ENCODE peak calls at places on chromosomes 6 and 20, in five cellular contexts. I is colonic mucosa; J is effector CD4-positive, alpha-beta T cell; V is kidney tubule cell; A is foreskin fibroblast. T is an unnamed sample.

GRCh38 chr6:117165921-117166499 is 99.3 kb upstream of the VGLL2 start:
- DNase-seq in I (no peak), J (no peak), A (no peak), V (peak), T (no peak)

GRCh38 chr6:90295854-90296345 is 743 bp downstream of the BACH2 start:
- DNase-seq in I (peak), J (peak), V (peak), A (peak), T (peak)

GRCh38 chr6:87628881-87629280 is 38.9 kb downstream of the ORC3 start:
- DNase-seq in V (no peak), I (no peak), J (no peak), A (peak), T (no peak)

GRCh38 chr20:46406986-46407670 is 713 bp upstream of the ELMO2 start:
- DNase-seq in V (peak), J (peak), I (peak), A (no peak), T (peak)

GRCh38 chr20:63517376-63518309 is 2.9 kb upstream of the PPDPF start:
- DNase-seq in V (no peak), A (no peak), J (no peak), I (no peak), T (no peak)

GRCh38 chr6:52876056-52876787 is 33.3 kb downstream of the GSTA3 start:
- DNase-seq in A (peak), V (peak), J (no peak), I (no peak), T (no peak)

GRCh38 chr6:120534954-120535353 is 799.3 kb downstream of the TBC1D32 start:
- DNase-seq in J (no peak), V (no peak), I (no peak), A (no peak), T (no peak)

GRCh38 chr20:33812673-33813462 is 1.7 kb downstream of the CHMP4B start:
- DNase-seq in J (no peak), A (peak), I (peak), V (peak), T (no peak)

GRCh38 chr6:26329763-26330511 is 35.1 kb upstream of the BTN3A2 start:
- DNase-seq in I (peak), A (peak), V (peak), J (no peak), T (peak)

GRCh38 chr6:53437557-53438202 is 88.9 kb upstream of the ELOVL5 start:
- DNase-seq in A (peak), J (no peak), V (peak), I (peak), T (peak)

GRCh38 chr6:163309491-163310026 is 105.0 kb upstream of the QKI start:
- DNase-seq in J (no peak), V (peak), A (no peak), I (no peak), T (no peak)

GRCh38 chr20:61437280-61438206 is 185.5 kb downstream of the CDH4 start:
- DNase-seq in J (no peak), A (peak), V (no peak), I (no peak), T (no peak)

GRCh38 chr6:34143884-34144580 is 1.9 kb downstream of the GRM4 start:
- DNase-seq in I (no peak), V (no peak), J (peak), A (peak), T (peak)

GRCh38 chr6:26347699-26348098 is 17.3 kb upstream of the BTN3A2 start:
- DNase-seq in I (no peak), V (no peak), J (no peak), A (no peak), T (no peak)

T was measured in central memory CD4-positive, alpha-beta T cell.